ENCODE peak calls at places on chromosomes 16 and 17, in four cellular contexts. One of them, this sample, is unnamed.

GRCh38 chr16:985646-986400 is 4.3 kb downstream of the SOX8 start:
- DNase-seq in NCI-H1417: no peak
- DNase-seq in activated T-helper 1 cell treated with anti-CD3 and anti-CD28 coated beads, Interleukin-2, amount 50 U/mL, for 16 hours: no peak
- DNase-seq in fibroblast of the conjunctiva: no peak
- DNase-seq in this sample: no peak

GRCh38 chr16:66832190-66832589 is 1.4 kb upstream of the NAE1 start:
- DNase-seq in fibroblast of the conjunctiva: no peak
- DNase-seq in activated T-helper 1 cell treated with anti-CD3 and anti-CD28 coated beads, Interleukin-2, amount 50 U/mL, for 16 hours: no peak
- DNase-seq in NCI-H1417: no peak
- DNase-seq in this sample: no peak

GRCh38 chr16:70476272-70477020 is 22.1 kb downstream of the FCSK start:
- DNase-seq in fibroblast of the conjunctiva: no peak
- DNase-seq in NCI-H1417: no peak
- DNase-seq in activated T-helper 1 cell treated with anti-CD3 and anti-CD28 coated beads, Interleukin-2, amount 50 U/mL, for 16 hours: no peak
- DNase-seq in this sample: no peak

GRCh38 chr16:84618428-84619102 is 687 bp upstream of the COTL1 start:
- DNase-seq in NCI-H1417: peak; percentile 74
- DNase-seq in fibroblast of the conjunctiva: peak; percentile 90
- DNase-seq in activated T-helper 1 cell treated with anti-CD3 and anti-CD28 coated beads, Interleukin-2, amount 50 U/mL, for 16 hours: no peak
- DNase-seq in this sample: peak; percentile 5

GRCh38 chr17:69853533-69854262 is 221.3 kb upstream of the KCNJ16 start:
- DNase-seq in fibroblast of the conjunctiva: no peak
- DNase-seq in NCI-H1417: no peak
- DNase-seq in activated T-helper 1 cell treated with anti-CD3 and anti-CD28 coated beads, Interleukin-2, amount 50 U/mL, for 16 hours: no peak
- DNase-seq in this sample: no peak

GRCh38 chr16:65069766-65070165 is 52.1 kb downstream of the CDH11 start:
- DNase-seq in NCI-H1417: no peak
- DNase-seq in activated T-helper 1 cell treated with anti-CD3 and anti-CD28 coated beads, Interleukin-2, amount 50 U/mL, for 16 hours: no peak
- DNase-seq in fibroblast of the conjunctiva: no peak
- DNase-seq in this sample: no peak

GRCh38 chr17:30922235-30922993 is 669 bp downstream of the ADAP2 start:
- DNase-seq in NCI-H1417: peak; percentile 32
- DNase-seq in fibroblast of the conjunctiva: no peak
- DNase-seq in activated T-helper 1 cell treated with anti-CD3 and anti-CD28 coated beads, Interleukin-2, amount 50 U/mL, for 16 hours: no peak
- DNase-seq in this sample: no peak

GRCh38 chr17:38591759-38592241 is 14.0 kb downstream of the SRCIN1 start:
- DNase-seq in activated T-helper 1 cell treated with anti-CD3 and anti-CD28 coated beads, Interleukin-2, amount 50 U/mL, for 16 hours: no peak
- DNase-seq in fibroblast of the conjunctiva: no peak
- DNase-seq in NCI-H1417: peak; percentile 28
- DNase-seq in this sample: no peak

GRCh38 chr16:20866161-20866772 is 33.9 kb downstream of the DCUN1D3 start:
- DNase-seq in activated T-helper 1 cell treated with anti-CD3 and anti-CD28 coated beads, Interleukin-2, amount 50 U/mL, for 16 hours: no peak
- DNase-seq in NCI-H1417: no peak
- DNase-seq in fibroblast of the conjunctiva: peak; percentile 49
- DNase-seq in this sample: no peak

GRCh38 chr17:7673239-7673638 is 14.1 kb downstream of the TP53 start:
- DNase-seq in fibroblast of the conjunctiva: no peak
- DNase-seq in NCI-H1417: peak; percentile 1
- DNase-seq in activated T-helper 1 cell treated with anti-CD3 and anti-CD28 coated beads, Interleukin-2, amount 50 U/mL, for 16 hours: no peak
- DNase-seq in this sample: no peak

GRCh38 chr17:41792835-41793748 is 6.6 kb upstream of the JUP start:
- DNase-seq in fibroblast of the conjunctiva: no peak
- DNase-seq in activated T-helper 1 cell treated with anti-CD3 and anti-CD28 coated beads, Interleukin-2, amount 50 U/mL, for 16 hours: no peak
- DNase-seq in NCI-H1417: peak; percentile 19
- DNase-seq in this sample: peak; percentile 16